ENCODE peak calls at places on chromosomes 1 and 21, in seven cellular contexts. One of them, this sample, is unnamed.
A peak's percentile ranks its signal among the peaks of the same experiment; 100 is the strongest.

GRCh38 chr1:92123868-92124267 is 43.7 kb downstream of the BTBD8 start:
- DNase-seq in GM23338: no peak
- DNase-seq in spleen: no peak
- DNase-seq in suprapubic skin: no peak
- DNase-seq in GM12878: no peak
- DNase-seq in transverse colon: no peak
- DNase-seq in Panc1: no peak
- DNase-seq in this sample: no peak

GRCh38 chr21:45294509-45295291 is 7.0 kb upstream of the POFUT2 start:
- DNase-seq in GM23338: peak; percentile 61
- DNase-seq in spleen: peak; percentile 84
- DNase-seq in suprapubic skin: peak; percentile 83
- DNase-seq in GM12878: no peak
- DNase-seq in transverse colon: peak; percentile 78
- DNase-seq in Panc1: no peak
- DNase-seq in this sample: peak; percentile 96

GRCh38 chr1:113784104-113784779 is 25.0 kb upstream of the PHTF1 start:
- DNase-seq in GM23338: no peak
- DNase-seq in spleen: no peak
- DNase-seq in suprapubic skin: no peak
- DNase-seq in GM12878: peak; percentile 64
- DNase-seq in transverse colon: no peak
- DNase-seq in Panc1: no peak
- DNase-seq in this sample: no peak

GRCh38 chr1:28091043-28091781 is 2.8 kb upstream of the EYA3 start:
- DNase-seq in GM23338: peak; percentile 62
- DNase-seq in spleen: peak; percentile 84
- DNase-seq in suprapubic skin: no peak
- DNase-seq in GM12878: peak; percentile 65
- DNase-seq in transverse colon: peak; percentile 88
- DNase-seq in Panc1: peak; percentile 74
- DNase-seq in this sample: peak; percentile 94

GRCh38 chr1:247331172-247331525 is 518 bp downstream of the ZNF496 start:
- DNase-seq in GM23338: peak; percentile 77
- DNase-seq in spleen: peak; percentile 92
- DNase-seq in suprapubic skin: peak; percentile 88
- DNase-seq in GM12878: no peak
- DNase-seq in transverse colon: peak; percentile 87
- DNase-seq in Panc1: no peak
- DNase-seq in this sample: no peak

GRCh38 chr1:224615861-224616760 is at the start of gene CNIH3:
- DNase-seq in GM23338: peak; percentile 93
- DNase-seq in spleen: peak; percentile 72
- DNase-seq in suprapubic skin: no peak
- DNase-seq in GM12878: no peak
- DNase-seq in transverse colon: no peak
- DNase-seq in Panc1: no peak
- DNase-seq in this sample: no peak

GRCh38 chr1:226821719-226822085 is 48.7 kb upstream of the PSEN2 start:
- DNase-seq in GM23338: no peak
- DNase-seq in spleen: no peak
- DNase-seq in suprapubic skin: no peak
- DNase-seq in GM12878: no peak
- DNase-seq in transverse colon: no peak
- DNase-seq in Panc1: no peak
- DNase-seq in this sample: no peak

GRCh38 chr1:3348196-3348865 is 106.1 kb upstream of the ARHGEF16 start:
- DNase-seq in GM23338: no peak
- DNase-seq in spleen: no peak
- DNase-seq in suprapubic skin: no peak
- DNase-seq in GM12878: no peak
- DNase-seq in transverse colon: no peak
- DNase-seq in Panc1: no peak
- DNase-seq in this sample: no peak

GRCh38 chr1:247077234-247077633 is 1.4 kb downstream of the ZNF670 start:
- DNase-seq in GM23338: no peak
- DNase-seq in spleen: no peak
- DNase-seq in suprapubic skin: no peak
- DNase-seq in GM12878: no peak
- DNase-seq in transverse colon: no peak
- DNase-seq in Panc1: no peak
- DNase-seq in this sample: no peak

GRCh38 chr1:168408531-168409242 is 128.0 kb downstream of the TBX19 start:
- DNase-seq in GM23338: no peak
- DNase-seq in spleen: no peak
- DNase-seq in suprapubic skin: no peak
- DNase-seq in GM12878: peak; percentile 42
- DNase-seq in transverse colon: no peak
- DNase-seq in Panc1: no peak
- DNase-seq in this sample: peak; percentile 57

GRCh38 chr1:219185486-219186117 is 11.9 kb downstream of the LYPLAL1 start:
- DNase-seq in GM23338: no peak
- DNase-seq in spleen: no peak
- DNase-seq in suprapubic skin: no peak
- DNase-seq in GM12878: no peak
- DNase-seq in transverse colon: no peak
- DNase-seq in Panc1: no peak
- DNase-seq in this sample: no peak

GRCh38 chr21:45996311-45997204 is 15.0 kb downstream of the COL6A1 start:
- DNase-seq in GM23338: no peak
- DNase-seq in spleen: peak; percentile 64
- DNase-seq in suprapubic skin: peak; percentile 60
- DNase-seq in GM12878: no peak
- DNase-seq in transverse colon: no peak
- DNase-seq in Panc1: no peak
- DNase-seq in this sample: no peak

GRCh38 chr1:18670267-18670910 is 39.7 kb downstream of the PAX7 start:
- DNase-seq in GM23338: no peak
- DNase-seq in spleen: no peak
- DNase-seq in suprapubic skin: no peak
- DNase-seq in GM12878: no peak
- DNase-seq in transverse colon: peak; percentile 9
- DNase-seq in Panc1: no peak
- DNase-seq in this sample: no peak

GRCh38 chr1:28240024-28240423 is 4.1 kb downstream of the ATP5IF1 start:
- DNase-seq in GM23338: no peak
- DNase-seq in spleen: no peak
- DNase-seq in suprapubic skin: no peak
- DNase-seq in GM12878: no peak
- DNase-seq in transverse colon: no peak
- DNase-seq in Panc1: no peak
- DNase-seq in this sample: no peak

GRCh38 chr1:63073530-63074306 is 248.6 kb upstream of the FOXD3 start:
- DNase-seq in GM23338: peak; percentile 73
- DNase-seq in spleen: no peak
- DNase-seq in suprapubic skin: no peak
- DNase-seq in GM12878: no peak
- DNase-seq in transverse colon: no peak
- DNase-seq in Panc1: no peak
- DNase-seq in this sample: no peak

GRCh38 chr1:1063945-1064831 is 9.9 kb downstream of the RNF223 start:
- DNase-seq in GM23338: peak; percentile 80
- DNase-seq in spleen: peak; percentile 91
- DNase-seq in suprapubic skin: no peak
- DNase-seq in GM12878: peak; percentile 79
- DNase-seq in transverse colon: peak; percentile 76
- DNase-seq in Panc1: peak; percentile 60
- DNase-seq in this sample: no peak

GRCh38 chr1:22738069-22738435 is 27.4 kb downstream of the EPHB2 start:
- DNase-seq in GM23338: no peak
- DNase-seq in spleen: no peak
- DNase-seq in suprapubic skin: no peak
- DNase-seq in GM12878: no peak
- DNase-seq in transverse colon: no peak
- DNase-seq in Panc1: no peak
- DNase-seq in this sample: no peak

GRCh38 chr1:22321917-22322316 is 129.7 kb upstream of the ZBTB40 start:
- DNase-seq in GM23338: no peak
- DNase-seq in spleen: no peak
- DNase-seq in suprapubic skin: no peak
- DNase-seq in GM12878: no peak
- DNase-seq in transverse colon: no peak
- DNase-seq in Panc1: no peak
- DNase-seq in this sample: no peak

GRCh38 chr1:99292946-99293345 is 28.7 kb downstream of the PLPPR4 start:
- DNase-seq in GM23338: no peak
- DNase-seq in spleen: no peak
- DNase-seq in suprapubic skin: no peak
- DNase-seq in GM12878: no peak
- DNase-seq in transverse colon: no peak
- DNase-seq in Panc1: no peak
- DNase-seq in this sample: no peak

GRCh38 chr1:8218351-8219092 is 99.4 kb upstream of the SLC45A1 start:
- DNase-seq in GM23338: no peak
- DNase-seq in spleen: no peak
- DNase-seq in suprapubic skin: no peak
- DNase-seq in GM12878: no peak
- DNase-seq in transverse colon: no peak
- DNase-seq in Panc1: no peak
- DNase-seq in this sample: no peak

GRCh38 chr1:151537112-151537511 is 3.0 kb upstream of the TUFT1 start:
- DNase-seq in GM23338: no peak
- DNase-seq in spleen: no peak
- DNase-seq in suprapubic skin: no peak
- DNase-seq in GM12878: no peak
- DNase-seq in transverse colon: no peak
- DNase-seq in Panc1: peak; percentile 78
- DNase-seq in this sample: no peak
- TF ChIP-seq POLR2AphosphoS5 in GM23338: no peak
- TF ChIP-seq POLR2AphosphoS5 in spleen: no peak
- TF ChIP-seq POLR2AphosphoS5 in suprapubic skin: no peak
- TF ChIP-seq POLR2AphosphoS5 in GM12878: no peak
- TF ChIP-seq POLR2AphosphoS5 in transverse colon: no peak
- TF ChIP-seq POLR2AphosphoS5 in Panc1: no peak
- TF ChIP-seq POLR2AphosphoS5 in this sample: no peak

DNA sequence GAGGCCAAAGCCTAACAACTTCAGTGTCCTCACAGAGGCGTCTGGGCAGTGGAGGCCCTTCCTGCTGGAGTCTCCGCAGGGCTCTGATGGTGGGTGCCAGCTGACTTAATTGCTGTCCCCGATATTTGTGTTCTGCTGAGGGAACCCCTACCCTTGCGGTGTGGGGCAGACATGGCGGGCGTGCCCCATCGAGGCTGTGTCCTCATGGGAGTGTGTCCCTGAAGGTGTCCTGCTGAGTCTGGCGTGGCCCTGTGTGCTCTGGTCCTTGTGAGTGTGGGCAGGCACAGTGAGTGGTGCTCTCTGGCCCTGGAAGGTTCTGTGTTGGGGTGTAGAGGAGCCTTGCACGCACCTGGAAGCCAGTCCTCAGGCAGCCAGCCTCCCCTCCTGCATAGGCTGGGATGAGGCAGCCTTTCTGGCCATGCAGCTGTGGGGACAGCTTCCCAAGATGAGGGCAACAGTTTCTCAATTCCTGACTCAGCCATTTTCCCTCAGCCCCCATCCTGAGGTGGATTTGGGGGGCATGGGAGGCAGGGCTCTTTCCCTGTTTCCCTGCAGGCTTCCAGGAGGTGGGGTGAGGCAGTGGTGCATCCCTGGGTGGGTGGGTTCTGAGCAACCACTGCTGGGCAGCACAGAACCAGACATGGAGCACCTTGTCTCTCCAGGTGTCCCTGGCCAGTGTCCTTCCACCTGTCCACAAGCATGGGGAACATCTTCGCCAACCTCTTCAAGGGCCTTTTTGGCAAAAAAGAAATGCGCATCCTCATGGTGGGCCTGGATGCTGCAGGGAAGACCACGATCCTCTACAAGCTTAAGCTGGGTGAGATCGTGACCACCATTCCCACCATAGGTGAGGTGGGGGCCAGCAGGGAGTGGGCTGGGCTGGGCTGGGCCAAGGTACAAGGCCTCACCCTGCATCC is 6.5 kb downstream of the C1orf35 start:
- DNase-seq in GM23338: no peak
- DNase-seq in spleen: no peak
- DNase-seq in suprapubic skin: peak; percentile 50
- DNase-seq in GM12878: no peak
- DNase-seq in transverse colon: no peak
- DNase-seq in Panc1: no peak
- DNase-seq in this sample: no peak
- H3K4me1 ChIP-seq in GM23338: no peaks in the 10 kb centered on the region
- H3K4me1 ChIP-seq in spleen: peaks cover 89% of the 10 kb centered on the region
- H3K4me1 ChIP-seq in suprapubic skin: peaks cover 29% of the 10 kb centered on the region
- H3K4me1 ChIP-seq in GM12878: no peaks in the 10 kb centered on the region
- H3K4me1 ChIP-seq in transverse colon: peaks cover 16% of the 10 kb centered on the region
- H3K4me1 ChIP-seq in Panc1: peaks cover 16% of the 10 kb centered on the region
- H3K4me1 ChIP-seq in this sample: peaks cover 64% of the 10 kb centered on the region

DNA sequence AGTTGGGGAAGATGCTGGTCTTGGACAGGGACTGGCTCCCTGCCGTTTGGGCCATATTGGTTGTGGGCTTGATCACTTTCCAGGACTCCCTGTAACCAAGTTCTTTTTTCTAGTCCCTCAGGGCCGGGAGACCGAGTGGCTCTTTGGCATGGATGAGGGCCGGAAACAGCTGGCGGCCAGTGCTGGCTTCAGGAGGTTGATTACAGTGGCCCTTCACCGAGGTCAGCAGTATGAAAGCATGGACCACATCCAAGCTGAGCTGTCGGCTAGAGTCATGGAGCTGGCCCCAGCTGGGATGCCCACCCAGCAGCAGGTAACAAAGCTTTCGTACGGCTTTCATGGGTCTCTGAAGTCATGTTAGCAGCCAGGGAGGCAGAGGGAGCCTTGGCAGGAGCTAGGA is 4.3 kb downstream of the METTL13 start:
- DNase-seq in GM23338: no peak
- DNase-seq in spleen: no peak
- DNase-seq in suprapubic skin: no peak
- DNase-seq in GM12878: no peak
- DNase-seq in transverse colon: no peak
- DNase-seq in Panc1: no peak
- DNase-seq in this sample: no peak
- H3K4me3 ChIP-seq in GM23338: no peak overlapping the region
- H3K4me3 ChIP-seq in spleen: no peak overlapping the region
- H3K4me3 ChIP-seq in suprapubic skin: no peak overlapping the region
- H3K4me3 ChIP-seq in GM12878: no peak overlapping the region
- H3K4me3 ChIP-seq in transverse colon: no peak overlapping the region
- H3K4me3 ChIP-seq in Panc1: no peak overlapping the region
- H3K4me3 ChIP-seq in this sample: no peak overlapping the region

GRCh38 chr1:157994081-157994581 is 686 bp downstream of the KIRREL1 start:
- DNase-seq in GM23338: peak; percentile 44
- DNase-seq in spleen: no peak
- DNase-seq in suprapubic skin: peak; percentile 73
- DNase-seq in GM12878: no peak
- DNase-seq in transverse colon: no peak
- DNase-seq in Panc1: no peak
- DNase-seq in this sample: no peak

GRCh38 chr1:157995575-157996169 is 2.2 kb downstream of the KIRREL1 start:
- DNase-seq in GM23338: peak; percentile 45
- DNase-seq in spleen: no peak
- DNase-seq in suprapubic skin: no peak
- DNase-seq in GM12878: no peak
- DNase-seq in transverse colon: no peak
- DNase-seq in Panc1: no peak
- DNase-seq in this sample: no peak

GRCh38 chr1:157993179-157994080 is at the start of gene KIRREL1:
- DNase-seq in GM23338: peak; percentile 77
- DNase-seq in spleen: peak; percentile 70
- DNase-seq in suprapubic skin: peak; percentile 82
- DNase-seq in GM12878: no peak
- DNase-seq in transverse colon: peak; percentile 50
- DNase-seq in Panc1: no peak
- DNase-seq in this sample: no peak

GRCh38 chr1:157992813-157993178 is 649 bp upstream of the KIRREL1 start:
- DNase-seq in GM23338: peak; percentile 61
- DNase-seq in spleen: no peak
- DNase-seq in suprapubic skin: no peak
- DNase-seq in GM12878: no peak
- DNase-seq in transverse colon: no peak
- DNase-seq in Panc1: no peak
- DNase-seq in this sample: no peak

GRCh38 chr1:157994704-157995540 is 1.5 kb downstream of the KIRREL1 start:
- DNase-seq in GM23338: no peak
- DNase-seq in spleen: no peak
- DNase-seq in suprapubic skin: no peak
- DNase-seq in GM12878: no peak
- DNase-seq in transverse colon: peak; percentile 20
- DNase-seq in Panc1: no peak
- DNase-seq in this sample: no peak
- TF ChIP-seq POLR2AphosphoS5 in GM23338: no peak
- TF ChIP-seq POLR2AphosphoS5 in spleen: no peak
- TF ChIP-seq POLR2AphosphoS5 in suprapubic skin: no peak
- TF ChIP-seq POLR2AphosphoS5 in GM12878: no peak
- TF ChIP-seq POLR2AphosphoS5 in transverse colon: no peak
- TF ChIP-seq POLR2AphosphoS5 in Panc1: no peak
- TF ChIP-seq POLR2AphosphoS5 in this sample: no peak

This sample was measured in esophagus muscularis mucosa.